ENCODE peak calls at places on chromosomes 4 and X, in ten cellular contexts. G, I, N, M, E, V, S, W, C and Y are unnamed samples.

GRCh38 chr4:151356510-151356909 is 31.1 kb upstream of the SH3D19 start:
- DNase-seq in G (peak; percentile 18), I (no peak), N (no peak), M (no peak), E (no peak), V (no peak), S (no peak), W (no peak), C (no peak), Y (peak; percentile 35)

GRCh38 chr4:26873391-26874026 is 12.9 kb downstream of the STIM2 start:
- DNase-seq in G (no peak), I (no peak), N (peak; percentile 46), M (no peak), E (no peak), V (no peak), S (no peak), W (no peak), C (peak; percentile 8), Y (no peak)

GRCh38 chrX:10932842-10933440 is 178.2 kb upstream of the HCCS start:
- DNase-seq in G (peak; percentile 41), I (no peak), N (no peak), M (no peak), E (no peak), V (no peak), S (no peak), W (no peak), C (no peak), Y (peak; percentile 16)

GRCh38 chr4:2417196-2417764 is 1.2 kb downstream of the ZFYVE28 start:
- DNase-seq in G (no peak), I (peak; percentile 68), N (no peak), M (no peak), E (peak; percentile 85), V (no peak), S (no peak), W (no peak), C (no peak), Y (no peak)

GRCh38 chr4:38765391-38765790 is 17.4 kb downstream of the TLR10 start:
- DNase-seq in G (peak; percentile 80), I (no peak), N (no peak), M (no peak), E (peak; percentile 76), V (no peak), S (no peak), W (no peak), C (no peak), Y (peak; percentile 67)

GRCh38 chrX:16577483-16578029 is 72.4 kb upstream of the S100G start:
- DNase-seq in G (no peak), I (no peak), N (no peak), M (no peak), E (no peak), V (no peak), S (no peak), W (no peak), C (no peak), Y (no peak)

GRCh38 chr4:3257125-3257690 is 8.2 kb downstream of the MSANTD1 start:
- DNase-seq in G (no peak), I (peak; percentile 40), N (no peak), M (no peak), E (peak; percentile 71), V (peak; percentile 54), S (no peak), W (peak; percentile 43), C (no peak), Y (no peak)

GRCh38 chr4:1154523-1155182 is 17.7 kb downstream of the SPON2 start:
- DNase-seq in G (peak; percentile 25), I (no peak), N (no peak), M (peak; percentile 74), E (peak; percentile 89), V (peak; percentile 95), S (peak; percentile 57), W (peak; percentile 85), C (peak; percentile 92), Y (peak; percentile 25)

GRCh38 chr4:53908661-53909078 is 155.7 kb downstream of the CHIC2 start:
- DNase-seq in G (peak; percentile 97), I (no peak), N (no peak), M (no peak), E (no peak), V (no peak), S (peak; percentile 72), W (no peak), C (peak; percentile 63), Y (peak; percentile 89)

GRCh38 chrX:134377537-134377936 is 82.4 kb upstream of the HPRT1 start:
- DNase-seq in G (peak; percentile 52), I (no peak), N (no peak), M (no peak), E (no peak), V (no peak), S (no peak), W (no peak), C (peak; percentile 59), Y (peak; percentile 58)

GRCh38 chrX:51878056-51878455 is 15.4 kb upstream of the MAGED1 start:
- DNase-seq in G (no peak), I (no peak), N (no peak), M (no peak), E (no peak), V (no peak), S (no peak), W (no peak), C (no peak), Y (no peak)

GRCh38 chr4:7798215-7798995 is 141.3 kb downstream of the AFAP1 start:
- DNase-seq in G (peak; percentile 82), I (no peak), N (no peak), M (no peak), E (peak; percentile 84), V (peak; percentile 77), S (no peak), W (no peak), C (no peak), Y (peak; percentile 47)

GRCh38 chr4:69473699-69474098 is 22.0 kb downstream of the UGT2B4 start:
- DNase-seq in G (no peak), I (no peak), N (no peak), M (no peak), E (no peak), V (no peak), S (no peak), W (no peak), C (no peak), Y (no peak)

GRCh38 chr4:69471639-69472038 is 24.1 kb downstream of the UGT2B4 start:
- DNase-seq in G (no peak), I (no peak), N (no peak), M (no peak), E (no peak), V (no peak), S (no peak), W (no peak), C (no peak), Y (no peak)

GRCh38 chr4:69467797-69468196 is 27.9 kb downstream of the UGT2B4 start:
- DNase-seq in G (no peak), I (no peak), N (no peak), M (no peak), E (no peak), V (no peak), S (no peak), W (no peak), C (no peak), Y (no peak)

DNA sequence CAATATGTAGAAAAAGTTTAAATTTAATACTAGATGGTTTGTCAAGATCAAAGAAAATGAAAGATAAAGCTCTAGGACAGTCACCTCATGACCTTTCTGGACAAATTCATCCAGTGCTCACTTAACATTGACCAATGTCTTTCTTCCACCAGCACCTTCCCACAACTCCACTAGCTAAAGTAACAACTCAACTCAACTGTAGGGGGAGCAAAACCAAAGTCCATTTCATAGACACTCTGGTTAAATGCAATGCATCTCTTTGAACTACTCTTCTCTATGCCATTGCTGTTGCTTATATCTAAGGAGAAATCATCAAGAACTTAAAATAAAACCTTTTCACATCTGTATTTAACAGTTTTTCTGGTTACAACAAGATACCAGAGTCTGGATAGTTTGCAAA is 25.1 kb downstream of the UGT2B4 start:
- DNase-seq in G (no peak), I (no peak), N (no peak), M (no peak), E (no peak), V (no peak), S (no peak), W (no peak), C (no peak), Y (no peak)
- TF ChIP-seq CTCF in G (no peak), I (no peak), N (no peak), M (no peak), E (no peak), V (no peak), S (no peak), W (no peak), C (no peak), Y (no peak)

GRCh38 chr4:9919047-9919446 is 102.2 kb downstream of the SLC2A9 start:
- DNase-seq in G (no peak), I (no peak), N (no peak), M (no peak), E (no peak), V (no peak), S (no peak), W (no peak), C (no peak), Y (no peak)
- H3K27ac ChIP-seq in G (no peak overlapping the region), I (no peak overlapping the region), N (no peak overlapping the region), M (no peak overlapping the region), E (no peak overlapping the region), V (no peak overlapping the region), S (no peak overlapping the region), W (no peak overlapping the region), C (no peak overlapping the region), Y (no peak overlapping the region)

GRCh38 chrX:48465336-48465933 is 4.6 kb downstream of the SLC38A5 start:
- DNase-seq in G (peak; percentile 96), I (no peak), N (no peak), M (no peak), E (peak; percentile 93), V (no peak), S (no peak), W (no peak), C (no peak), Y (peak; percentile 89)

GRCh38 chrX:48466696-48467095 is 3.4 kb downstream of the SLC38A5 start:
- DNase-seq in G (no peak), I (no peak), N (no peak), M (no peak), E (no peak), V (no peak), S (no peak), W (no peak), C (peak; percentile 70), Y (no peak)

GRCh38 chrX:48468693-48469691 is 1.1 kb downstream of the SLC38A5 start:
- DNase-seq in G (no peak), I (no peak), N (no peak), M (no peak), E (peak; percentile 77), V (no peak), S (peak; percentile 52), W (no peak), C (no peak), Y (no peak)

GRCh38 chrX:48468247-48468671 is 1.8 kb downstream of the SLC38A5 start:
- DNase-seq in G (no peak), I (no peak), N (no peak), M (no peak), E (peak; percentile 44), V (no peak), S (peak; percentile 66), W (no peak), C (peak; percentile 76), Y (no peak)

GRCh38 chrX:48467331-48467761 is 2.7 kb downstream of the SLC38A5 start:
- DNase-seq in G (no peak), I (no peak), N (no peak), M (no peak), E (peak; percentile 66), V (no peak), S (no peak), W (no peak), C (no peak), Y (no peak)
- H3K4me3 ChIP-seq in G (peak overlapping the region; percentile 30), I (no peak overlapping the region), N (no peak overlapping the region), M (peak overlapping the region; percentile 67), E (peak overlapping the region; percentile 71), V (no peak overlapping the region), S (no peak overlapping the region), W (peak overlapping the region; percentile 59), C (peak overlapping the region; percentile 16), Y (peak overlapping the region; percentile 43)

GRCh38 chrX:113741744-113742143 is 842.1 kb upstream of the HTR2C start:
- DNase-seq in G (no peak), I (no peak), N (no peak), M (no peak), E (no peak), V (no peak), S (no peak), W (no peak), C (no peak), Y (no peak)
- TF ChIP-seq CTCF in G (no peak), I (no peak), N (no peak), M (no peak), E (no peak), V (no peak), S (no peak), W (no peak), C (no peak), Y (peak; percentile 9)